ENCODE peak calls at places on chromosomes 2 and 18, in ten cellular contexts. H is neural progenitor cell; M is CD8-positive, alpha-beta T cell; Z is heart right ventricle; X is OCI-LY7; P is AG10803; B is uterus; J is upper lobe of right lung; U is tibial artery; Q is fibroblast of villous mesenchyme. N is an unnamed sample.

GRCh38 chr18:33578371-33579146 is 540 bp downstream of the ASXL3 start:
- DNase-seq in H (peak), M (no peak), Z (peak), X (peak), P (no peak), B (peak), J (peak), U (peak), Q (no peak), N (peak)

GRCh38 chr2:116724550-116724949 is 1089.9 kb upstream of the DDX18 start:
- DNase-seq in H (no peak), M (no peak), Z (no peak), X (no peak), P (no peak), B (no peak), J (no peak), U (no peak), Q (no peak), N (no peak)

GRCh38 chr2:112181571-112182290 is 43.5 kb downstream of the FBLN7 start:
- DNase-seq in H (no peak), M (peak), Z (no peak), X (no peak), P (no peak), B (no peak), J (no peak), U (no peak), Q (no peak), N (no peak)

GRCh38 chr2:25517701-25518100 is 155.7 kb downstream of the DTNB start:
- DNase-seq in H (no peak), M (no peak), Z (no peak), X (peak), P (no peak), B (no peak), J (no peak), U (no peak), Q (no peak), N (no peak)

GRCh38 chr18:8052237-8052701 is 485.2 kb downstream of the PTPRM start:
- DNase-seq in H (no peak), M (no peak), Z (no peak), X (no peak), P (no peak), B (no peak), J (no peak), U (no peak), Q (no peak), N (no peak)

GRCh38 chr18:58348517-58348916 is 280.4 kb downstream of the ALPK2 start:
- DNase-seq in H (no peak), M (no peak), Z (no peak), X (no peak), P (no peak), B (no peak), J (no peak), U (no peak), Q (peak), N (no peak)

GRCh38 chr2:28692411-28692810 is 59.2 kb upstream of the PPP1CB start:
- DNase-seq in H (no peak), M (no peak), Z (no peak), X (no peak), P (no peak), B (no peak), J (no peak), U (no peak), Q (no peak), N (no peak)

GRCh38 chr18:29560270-29560669 is 1383.3 kb upstream of the CDH2 start:
- DNase-seq in H (no peak), M (no peak), Z (no peak), X (peak), P (no peak), B (no peak), J (no peak), U (no peak), Q (no peak), N (no peak)

GRCh38 chr2:54657664-54658083 is 65.8 kb upstream of the EML6 start:
- DNase-seq in H (peak), M (no peak), Z (no peak), X (peak), P (no peak), B (peak), J (no peak), U (no peak), Q (peak), N (peak)

GRCh38 chr2:234335676-234336228 is 161.1 kb downstream of the ARL4C start:
- DNase-seq in H (peak), M (peak), Z (peak), X (no peak), P (peak), B (peak), J (peak), U (peak), Q (peak), N (peak)

GRCh38 chr2:52416340-52416739 is 1351.3 kb upstream of the CHAC2 start:
- DNase-seq in H (peak), M (no peak), Z (no peak), X (peak), P (no peak), B (no peak), J (no peak), U (no peak), Q (no peak), N (peak)

GRCh38 chr2:238106698-238107524 is 6.8 kb downstream of the ESPNL start:
- DNase-seq in H (peak), M (no peak), Z (no peak), X (peak), P (no peak), B (no peak), J (peak), U (peak), Q (no peak), N (peak)

GRCh38 chr2:238107525-238108422 is 7.6 kb downstream of the ESPNL start:
- DNase-seq in H (no peak), M (no peak), Z (no peak), X (peak), P (no peak), B (no peak), J (peak), U (peak), Q (no peak), N (no peak)

GRCh38 chr2:238104521-238105311 is 4.6 kb downstream of the ESPNL start:
- DNase-seq in H (no peak), M (peak), Z (no peak), X (no peak), P (no peak), B (peak), J (peak), U (peak), Q (no peak), N (no peak)

GRCh38 chr2:238105506-238106338 is 5.6 kb downstream of the ESPNL start:
- DNase-seq in H (no peak), M (no peak), Z (no peak), X (no peak), P (no peak), B (no peak), J (peak), U (peak), Q (no peak), N (no peak)

DNA sequence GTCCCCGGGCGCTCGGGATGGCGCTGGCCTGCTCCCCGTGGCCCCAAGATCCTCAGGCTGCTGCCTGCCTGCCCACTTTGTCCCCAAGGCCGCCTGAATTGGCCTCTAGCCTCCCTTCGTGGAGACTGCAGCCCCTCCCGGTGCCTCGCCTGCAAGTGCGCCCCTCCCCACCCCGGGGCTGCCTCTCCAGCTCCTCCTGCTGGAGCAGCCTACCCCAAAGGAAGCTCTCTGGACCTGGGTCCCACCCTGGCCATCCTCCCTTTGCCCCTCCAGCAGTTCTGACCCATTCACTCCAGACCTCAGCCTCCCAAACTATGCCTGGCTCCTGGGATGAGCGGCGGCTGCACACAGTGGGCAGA is 6.2 kb downstream of the ESPNL start:
- DNase-seq in H (no peak), M (no peak), Z (no peak), X (no peak), P (no peak), B (no peak), J (no peak), U (peak), Q (no peak), N (no peak)
- TF ChIP-seq CTCF in H (peak), M (no peak), Z (no peak), X (peak), P (no peak), B (no peak), J (no peak), U (no peak), Q (no peak), N (peak)

GRCh38 chr2:24494415-24494814 is 3.4 kb downstream of the NCOA1 start:
- DNase-seq in H (no peak), M (no peak), Z (no peak), X (no peak), P (no peak), B (no peak), J (no peak), U (no peak), Q (no peak), N (no peak)

GRCh38 chr2:24491626-24492282 is 700 bp downstream of the NCOA1 start:
- DNase-seq in H (peak), M (peak), Z (peak), X (peak), P (no peak), B (peak), J (peak), U (peak), Q (peak), N (peak)

GRCh38 chr2:24490674-24491625 is at the start of gene NCOA1:
- DNase-seq in H (peak), M (peak), Z (peak), X (peak), P (peak), B (peak), J (peak), U (peak), Q (peak), N (peak)

GRCh38 chr2:24493713-24494112 is 2.7 kb downstream of the NCOA1 start:
- DNase-seq in H (no peak), M (no peak), Z (no peak), X (no peak), P (no peak), B (no peak), J (no peak), U (no peak), Q (peak), N (peak)

DNA sequence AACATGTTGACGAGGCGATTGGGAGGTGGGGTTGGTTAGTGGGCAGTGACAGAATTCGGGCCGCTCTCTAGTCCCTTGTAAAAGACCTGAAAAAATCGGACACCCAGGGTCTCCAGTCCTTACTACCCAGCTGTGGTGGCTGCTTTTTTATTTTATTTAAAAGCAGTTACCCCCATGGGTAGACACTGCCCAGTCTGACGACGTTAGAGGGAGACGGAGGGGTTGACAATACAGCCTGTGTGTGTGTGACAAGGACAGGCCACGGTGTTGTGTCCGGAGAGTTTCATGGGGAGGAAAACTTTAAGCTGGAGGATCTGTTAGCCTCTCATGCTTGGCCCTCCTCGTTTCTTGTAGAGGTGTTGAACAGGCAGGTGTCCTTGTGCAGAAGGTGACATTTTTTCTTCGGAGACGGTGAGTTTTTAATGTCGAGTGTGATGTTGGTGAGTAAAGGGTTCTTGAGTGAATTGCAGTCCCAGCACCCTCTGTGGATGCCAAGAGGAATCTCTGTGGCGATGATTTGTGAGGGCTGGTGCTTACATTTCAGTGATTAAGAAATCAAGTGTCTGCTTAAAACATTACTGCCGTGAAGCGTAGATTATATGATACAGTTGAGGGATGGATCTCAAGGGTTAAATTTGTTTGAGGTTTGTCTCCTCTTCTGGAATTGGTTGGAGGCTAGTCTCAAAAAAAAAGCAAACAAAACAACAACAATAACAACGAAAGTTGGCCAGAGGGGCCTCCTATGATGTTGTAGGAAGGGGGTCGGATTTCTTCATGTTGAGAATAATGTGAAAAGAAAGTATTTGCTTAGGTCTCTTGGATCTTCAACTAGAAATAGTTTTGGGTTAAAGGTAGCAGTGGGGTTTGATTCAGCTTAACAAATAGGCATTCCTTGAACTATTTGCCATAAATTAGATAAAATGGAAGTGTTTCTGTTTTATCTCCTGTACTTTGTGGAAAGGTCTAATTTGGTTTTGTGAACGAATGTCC is 1.5 kb downstream of the NCOA1 start:
- DNase-seq in H (peak), M (peak), Z (no peak), X (no peak), P (no peak), B (no peak), J (no peak), U (no peak), Q (peak), N (peak)
- H3K4me3 ChIP-seq in H (peak), M (peak), Z (peak), X (peak), P (peak), B (peak), J (peak), U (peak), Q (peak), N (peak)

DNA sequence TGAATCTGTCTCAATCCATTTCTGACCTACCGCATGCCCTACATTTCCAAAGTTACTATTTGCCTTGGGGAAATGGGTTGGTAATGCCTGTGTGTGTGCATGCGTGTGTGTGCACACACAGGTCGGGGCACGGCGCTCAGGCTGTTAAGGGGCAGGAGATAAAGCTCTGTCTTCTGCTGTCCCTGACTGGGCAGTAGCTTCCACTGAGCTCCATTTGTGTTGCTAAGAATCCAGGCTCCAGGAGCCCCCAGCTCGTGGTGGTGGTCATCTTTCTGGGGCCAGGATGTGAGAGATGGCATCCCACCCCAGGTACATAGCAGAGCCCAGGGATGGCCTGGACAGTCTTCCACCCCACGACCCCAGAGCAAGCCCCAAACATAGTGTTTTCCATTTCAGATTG is 66.7 kb upstream of the HS6ST1 start:
- DNase-seq in H (no peak), M (no peak), Z (no peak), X (no peak), P (no peak), B (peak), J (no peak), U (peak), Q (no peak), N (no peak)
- TF ChIP-seq CTCF in H (no peak), M (no peak), Z (no peak), X (no peak), P (no peak), B (no peak), J (no peak), U (no peak), Q (no peak), N (no peak)

GRCh38 chr2:144230452-144231085 is 289.4 kb downstream of the ZEB2 start:
- DNase-seq in H (no peak), M (no peak), Z (no peak), X (no peak), P (peak), B (no peak), J (no peak), U (no peak), Q (peak), N (peak)
- H3K4me3 ChIP-seq in H (no peak), M (no peak), Z (no peak), X (no peak), P (no peak), B (no peak), J (no peak), U (no peak), Q (no peak), N (no peak)

GRCh38 chr2:168350380-168350779 is 103.0 kb upstream of the STK39 start:
- DNase-seq in H (no peak), M (no peak), Z (no peak), X (no peak), P (no peak), B (no peak), J (no peak), U (no peak), Q (no peak), N (peak)
- TF ChIP-seq CTCF in H (no peak), M (no peak), Z (no peak), X (peak), P (no peak), B (no peak), J (no peak), U (no peak), Q (no peak), N (peak)